ENCODE peak calls at places on chromosomes 12 and 14, in seven cellular contexts. H, D, B, W, Q, V and K are unnamed samples.

GRCh38 chr12:27899151-27899661 is 73.3 kb downstream of the PTHLH start:
- DNase-seq in H (peak), D (peak), B (no peak), W (no peak), Q (no peak), V (no peak), K (peak)

GRCh38 chr14:100536721-100537700 is 50.2 kb downstream of the BEGAIN start:
- DNase-seq in H (no peak), D (no peak), B (peak), W (no peak), Q (no peak), V (no peak), K (no peak)

GRCh38 chr14:84084056-84084590 is 1445.8 kb upstream of the FLRT2 start:
- DNase-seq in H (no peak), D (no peak), B (no peak), W (no peak), Q (no peak), V (no peak), K (no peak)

GRCh38 chr14:100426331-100426730 is 103.2 kb downstream of the SLC25A47 start:
- DNase-seq in H (no peak), D (no peak), B (no peak), W (no peak), Q (no peak), V (no peak), K (no peak)

GRCh38 chr12:67774983-67775587 is 126.5 kb downstream of the DYRK2 start:
- DNase-seq in H (no peak), D (peak), B (no peak), W (no peak), Q (no peak), V (no peak), K (peak)

GRCh38 chr14:76926521-76927251 is 100.5 kb downstream of the LRRC74A start:
- DNase-seq in H (peak), D (peak), B (peak), W (peak), Q (peak), V (peak), K (no peak)

GRCh38 chr14:68076451-68076850 is 256.9 kb downstream of the RAD51B start:
- DNase-seq in H (peak), D (peak), B (no peak), W (no peak), Q (no peak), V (no peak), K (peak)

GRCh38 chr14:71324767-71325272 is 417.6 kb downstream of the PCNX1 start:
- DNase-seq in H (peak), D (peak), B (peak), W (peak), Q (no peak), V (no peak), K (no peak)

GRCh38 chr12:50589650-50590435 is 85.1 kb downstream of the DIP2B start:
- DNase-seq in H (peak), D (peak), B (no peak), W (peak), Q (no peak), V (peak), K (no peak)

GRCh38 chr14:103073876-103074698 is 9.9 kb upstream of the LBHD2 start:
- DNase-seq in H (no peak), D (no peak), B (no peak), W (no peak), Q (no peak), V (no peak), K (peak)

GRCh38 chr12:29611906-29612305 is 114.4 kb upstream of the OVCH1 start:
- DNase-seq in H (no peak), D (peak), B (peak), W (no peak), Q (no peak), V (no peak), K (no peak)

GRCh38 chr12:90497923-90498545 is 456.9 kb downstream of the CCER1 start:
- DNase-seq in H (no peak), D (no peak), B (no peak), W (no peak), Q (no peak), V (no peak), K (no peak)

GRCh38 chr12:17470460-17470859 is 619.5 kb downstream of the RERGL start:
- DNase-seq in H (no peak), D (no peak), B (no peak), W (no peak), Q (no peak), V (no peak), K (no peak)

GRCh38 chr14:73755434-73756014 is 41.3 kb upstream of the PNMA1 start:
- DNase-seq in H (no peak), D (no peak), B (no peak), W (no peak), Q (no peak), V (no peak), K (no peak)

GRCh38 chr12:92044435-92044834 is 101.2 kb downstream of the BTG1 start:
- DNase-seq in H (peak), D (no peak), B (no peak), W (no peak), Q (no peak), V (no peak), K (no peak)

GRCh38 chr12:57483466-57483865 is 3.8 kb upstream of the ARHGAP9 start:
- DNase-seq in H (peak), D (peak), B (no peak), W (no peak), Q (no peak), V (no peak), K (peak)

GRCh38 chr12:132150780-132151144 is 6.5 kb downstream of the NOC4L start:
- DNase-seq in H (no peak), D (no peak), B (no peak), W (no peak), Q (no peak), V (no peak), K (no peak)

GRCh38 chr12:15774819-15775218 is 14.4 kb downstream of the EPS8 start:
- DNase-seq in H (no peak), D (peak), B (no peak), W (no peak), Q (peak), V (no peak), K (no peak)

GRCh38 chr12:56688846-56689113 is 696 bp upstream of the PTGES3 start:
- DNase-seq in H (no peak), D (no peak), B (no peak), W (no peak), Q (no peak), V (no peak), K (no peak)

GRCh38 chr14:21269252-21270046 is at the start of gene HNRNPC:
- DNase-seq in H (peak), D (peak), B (peak), W (peak), Q (peak), V (peak), K (peak)

GRCh38 chr14:70642313-70643235 is 858 bp downstream of the TTC9 start:
- DNase-seq in H (no peak), D (no peak), B (no peak), W (peak), Q (peak), V (peak), K (no peak)

GRCh38 chr12:45076417-45077031 is 25.6 kb upstream of the DBX2 start:
- DNase-seq in H (no peak), D (no peak), B (no peak), W (no peak), Q (no peak), V (no peak), K (no peak)

GRCh38 chr12:113949321-113950305 is 16.5 kb downstream of the RBM19 start:
- DNase-seq in H (no peak), D (no peak), B (no peak), W (no peak), Q (no peak), V (no peak), K (no peak)

GRCh38 chr12:52224154-52224553 is 8.9 kb upstream of the KRT7 start:
- DNase-seq in H (peak), D (peak), B (no peak), W (no peak), Q (no peak), V (no peak), K (no peak)

GRCh38 chr12:122978507-122978955 is 1.9 kb upstream of the ARL6IP4 start:
- DNase-seq in H (no peak), D (no peak), B (no peak), W (no peak), Q (no peak), V (no peak), K (no peak)

GRCh38 chr14:101947577-101947903 is 16.8 kb upstream of the DYNC1H1 start:
- DNase-seq in H (no peak), D (no peak), B (no peak), W (no peak), Q (peak), V (no peak), K (no peak)